ENCODE peak calls at places on chromosomes 16 and 17, in six cellular contexts. J is AG09309; I is right atrium auricular region; O is effector memory CD4-positive, alpha-beta T cell; W is brain microvascular endothelial cell; H is small intestine. S is an unnamed sample.

GRCh38 chr17:43613911-43614310 is 47.8 kb downstream of the MEOX1 start:
- DNase-seq in J (no peak), I (no peak), O (no peak), W (no peak), H (no peak), S (no peak)

GRCh38 chr16:87924041-87924851 is 12.1 kb downstream of the CA5A start:
- DNase-seq in J (no peak), I (no peak), O (no peak), W (no peak), H (no peak), S (no peak)

GRCh38 chr16:11155284-11155806 is 100.7 kb downstream of the SOCS1 start:
- DNase-seq in J (peak; percentile 11), I (no peak), O (no peak), W (peak; percentile 67), H (no peak), S (no peak)

GRCh38 chr16:9845661-9846361 is 336.4 kb downstream of the GRIN2A start:
- DNase-seq in J (no peak), I (no peak), O (no peak), W (peak; percentile 42), H (no peak), S (no peak)

GRCh38 chr16:8901318-8901861 is 19.2 kb downstream of the LITAFD start:
- DNase-seq in J (no peak), I (no peak), O (no peak), W (no peak), H (no peak), S (no peak)

GRCh38 chr16:73483934-73484712 is 436.2 kb upstream of the ZFHX3 start:
- DNase-seq in J (no peak), I (peak; percentile 26), O (no peak), W (no peak), H (no peak), S (no peak)

GRCh38 chr16:49961087-49961486 is 63.9 kb upstream of the CNEP1R1 start:
- DNase-seq in J (peak; percentile 66), I (no peak), O (no peak), W (no peak), H (no peak), S (no peak)

GRCh38 chr17:28916302-28916934 is 13.5 kb upstream of the DHRS13 start:
- DNase-seq in J (no peak), I (no peak), O (no peak), W (no peak), H (peak; percentile 58), S (no peak)

GRCh38 chr17:80836971-80837481 is 154.6 kb upstream of the CHMP6 start:
- DNase-seq in J (no peak), I (no peak), O (no peak), W (no peak), H (no peak), S (no peak)

GRCh38 chr17:40366861-40367518 is 2.5 kb upstream of the GJD3 start:
- DNase-seq in J (no peak), I (no peak), O (no peak), W (no peak), H (no peak), S (no peak)

GRCh38 chr17:67272312-67273050 is 27.5 kb upstream of the HELZ start:
- DNase-seq in J (no peak), I (no peak), O (no peak), W (no peak), H (no peak), S (peak; percentile 57)

GRCh38 chr16:89043636-89044393 is 49.8 kb upstream of the ACSF3 start:
- DNase-seq in J (no peak), I (no peak), O (no peak), W (no peak), H (no peak), S (no peak)

GRCh38 chr16:70529051-70529777 is 5.6 kb downstream of the SF3B3 start:
- DNase-seq in J (no peak), I (no peak), O (no peak), W (peak; percentile 51), H (peak; percentile 40), S (peak; percentile 33)

GRCh38 chr17:45101883-45102811 is 30.2 kb downstream of the PLCD3 start:
- DNase-seq in J (no peak), I (no peak), O (no peak), W (no peak), H (no peak), S (no peak)

GRCh38 chr17:7175363-7175733 is 3.8 kb downstream of the ASGR1 start:
- DNase-seq in J (no peak), I (no peak), O (no peak), W (no peak), H (no peak), S (no peak)

GRCh38 chr17:7176107-7176851 is 2.9 kb downstream of the ASGR1 start:
- DNase-seq in J (no peak), I (no peak), O (no peak), W (no peak), H (no peak), S (no peak)

GRCh38 chr17:7176870-7177209 is 2.3 kb downstream of the ASGR1 start:
- DNase-seq in J (no peak), I (no peak), O (no peak), W (no peak), H (no peak), S (no peak)

GRCh38 chr17:7174603-7175362 is 4.4 kb downstream of the ASGR1 start:
- DNase-seq in J (no peak), I (no peak), O (no peak), W (no peak), H (no peak), S (no peak)

GRCh38 chr17:7173687-7174602 is 5.2 kb downstream of the ASGR1 start:
- DNase-seq in J (no peak), I (no peak), O (peak; percentile 25), W (no peak), H (peak; percentile 15), S (no peak)
- H3K4me3 ChIP-seq in J (no peak overlapping the region), I (no peak overlapping the region), O (peak overlapping the region; percentile 20), W (no peak overlapping the region), H (no peak overlapping the region), S (no peak overlapping the region)

GRCh38 chr17:64780096-64781012 is 118.2 kb upstream of the SMURF2 start:
- DNase-seq in J (no peak), I (no peak), O (peak; percentile 71), W (no peak), H (peak; percentile 86), S (no peak)

GRCh38 chr17:64781013-64781392 is 118.9 kb upstream of the SMURF2 start:
- DNase-seq in J (no peak), I (no peak), O (no peak), W (no peak), H (no peak), S (no peak)

GRCh38 chr17:64778102-64778366 is 115.9 kb upstream of the SMURF2 start:
- DNase-seq in J (no peak), I (no peak), O (no peak), W (no peak), H (no peak), S (no peak)

GRCh38 chr17:64778367-64779290 is 116.5 kb upstream of the SMURF2 start:
- DNase-seq in J (no peak), I (no peak), O (no peak), W (no peak), H (peak; percentile 31), S (no peak)

DNA sequence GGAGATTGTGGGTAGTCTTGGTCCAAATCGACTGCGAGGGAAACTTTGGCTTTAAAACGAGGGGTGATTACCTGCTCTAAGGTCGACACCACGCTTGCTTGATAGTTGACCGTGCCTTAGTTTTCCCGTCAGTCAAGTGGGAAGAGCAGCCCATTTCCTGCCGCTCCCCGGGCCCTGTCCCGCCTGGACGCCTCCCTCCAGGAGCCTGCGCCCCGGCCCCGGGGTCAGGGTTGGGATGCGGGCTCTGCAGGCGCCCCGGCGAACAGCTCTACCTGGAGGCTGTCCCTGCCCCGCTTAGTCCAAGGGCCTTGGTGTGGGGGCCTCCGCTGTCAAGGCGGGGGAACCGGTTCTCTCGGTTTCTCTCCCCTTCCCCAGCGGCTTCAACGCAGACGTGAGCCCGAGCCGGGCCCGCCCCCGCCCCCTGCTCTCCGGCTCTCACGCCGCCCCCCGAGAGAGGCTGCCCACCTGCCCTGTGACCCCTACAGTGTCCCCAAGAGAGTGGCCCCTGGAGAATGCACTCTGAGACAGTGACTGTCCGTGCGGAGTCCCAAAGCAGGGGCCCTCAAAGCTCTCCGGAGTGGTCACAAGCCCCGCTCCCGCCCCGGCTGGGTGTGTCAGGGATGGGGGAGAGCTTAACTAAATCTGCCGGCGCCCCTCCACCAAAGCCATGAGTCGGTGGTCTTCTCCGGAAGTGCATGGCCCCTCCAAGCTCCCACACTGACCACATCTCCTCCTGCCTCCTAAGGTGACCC is 117.4 kb upstream of the SMURF2 start:
- DNase-seq in J (no peak), I (no peak), O (no peak), W (no peak), H (no peak), S (no peak)
- H3K4me3 ChIP-seq in J (no peak overlapping the region), I (no peak overlapping the region), O (peak overlapping the region; percentile 78), W (no peak overlapping the region), H (peak overlapping the region; percentile 58), S (no peak overlapping the region)

DNA sequence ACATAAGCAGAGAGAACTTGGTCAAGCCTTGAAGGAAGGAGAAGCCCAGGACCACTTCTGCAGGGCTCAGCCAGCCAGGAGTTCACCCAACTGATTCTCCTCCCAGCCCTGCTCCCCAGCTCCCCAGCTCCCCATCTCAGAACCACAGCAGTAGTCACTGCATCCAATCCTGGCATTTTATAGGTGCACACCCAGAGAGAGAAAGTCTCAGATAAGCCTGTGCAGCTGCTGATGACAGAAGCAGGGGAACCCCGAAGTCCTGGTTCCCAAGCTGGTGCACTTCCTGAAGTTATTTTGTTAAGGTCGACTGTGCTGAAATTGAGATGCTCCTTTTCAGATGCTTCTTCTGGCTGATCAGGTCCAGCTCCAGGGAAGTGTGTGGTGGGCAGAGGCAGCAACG is 6.6 kb downstream of the RNF112 start:
- DNase-seq in J (no peak), I (no peak), O (no peak), W (no peak), H (no peak), S (no peak)
- H3K4me3 ChIP-seq in J (no peak overlapping the region), I (no peak overlapping the region), O (no peak overlapping the region), W (no peak overlapping the region), H (no peak overlapping the region), S (no peak overlapping the region)

GRCh38 chr17:64020068-64020766 is at the start of gene ICAM2:
- DNase-seq in J (no peak), I (no peak), O (peak; percentile 93), W (no peak), H (peak; percentile 78), S (peak; percentile 98)
- H3K4me3 ChIP-seq in J (no peak within 1 kb of the TSS), I (peak within 1 kb of the TSS; percentile 35), O (peak within 1 kb of the TSS; percentile 52), W (no peak within 1 kb of the TSS), H (peak within 1 kb of the TSS; percentile 39), S (peak within 1 kb of the TSS; percentile 88)

DNA sequence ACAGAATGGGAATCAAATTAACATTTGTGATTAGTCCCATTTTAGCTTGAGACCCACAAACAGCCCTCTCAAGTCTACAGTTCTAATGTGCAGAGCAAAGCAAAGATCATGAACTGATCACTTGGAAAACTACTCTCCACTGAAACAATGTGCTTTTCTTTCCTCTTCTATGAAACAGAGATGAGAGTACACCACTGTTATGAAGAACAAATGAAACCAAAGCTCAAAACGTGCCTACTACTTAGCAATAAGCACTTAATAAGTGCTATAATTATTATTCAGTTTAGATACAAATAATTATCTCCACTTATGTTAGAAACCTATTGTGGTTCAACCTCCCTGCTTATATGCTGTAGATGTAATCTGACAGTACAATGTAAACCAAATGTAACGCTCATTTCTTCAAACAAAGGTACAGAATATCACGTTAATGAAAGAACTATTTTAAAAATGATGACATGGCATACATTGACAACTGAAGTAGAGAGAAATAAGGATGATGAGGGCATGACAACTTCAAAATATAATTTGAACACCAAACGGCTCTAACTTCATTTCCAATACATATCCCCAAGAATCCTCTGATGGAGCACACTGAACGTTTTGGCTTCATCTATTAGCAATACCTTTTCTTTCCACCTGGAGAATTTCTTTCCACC is 2.0 kb downstream of the VPS35 start:
- DNase-seq in J (no peak), I (no peak), O (no peak), W (no peak), H (no peak), S (no peak)
- H3K4me3 ChIP-seq in J (no peak overlapping the region), I (no peak overlapping the region), O (no peak overlapping the region), W (no peak overlapping the region), H (peak overlapping the region; percentile 74), S (no peak overlapping the region)